ENCODE peak calls at places on chromosome 11, in four cellular contexts. U is NCI-H460, K is iPS DF 19.7, O is psoas muscle. Z is an unnamed sample.

GRCh38 chr11:17798716-17799115 is 64.1 kb downstream of the KCNC1 start:
- DNase-seq in U (no peak), K (no peak), O (no peak), Z (no peak)

GRCh38 chr11:75347781-75348613 is 3.5 kb downstream of the ARRB1 start:
- DNase-seq in U (no peak), K (no peak), O (no peak), Z (peak)

GRCh38 chr11:116427903-116428637 is 344.7 kb downstream of the BUD13 start:
- DNase-seq in U (no peak), K (no peak), O (no peak), Z (no peak)

GRCh38 chr11:65780770-65781151 is at the start of gene AP5B1:
- DNase-seq in U (peak), K (no peak), O (peak), Z (peak)

GRCh38 chr11:73597340-73597955 is 464 bp downstream of the FAM168A start:
- DNase-seq in U (no peak), K (no peak), O (no peak), Z (no peak)

GRCh38 chr11:8329961-8330361 is 66.3 kb upstream of the LMO1 start:
- DNase-seq in U (no peak), K (no peak), O (no peak), Z (no peak)

GRCh38 chr11:117730256-117730800 is 66.7 kb downstream of the DSCAML1 start:
- DNase-seq in U (no peak), K (no peak), O (no peak), Z (no peak)

GRCh38 chr11:121810291-121810690 is 305.7 kb downstream of the BLID start:
- DNase-seq in U (no peak), K (no peak), O (no peak), Z (peak)

GRCh38 chr11:116457336-116458007 is 315.3 kb downstream of the BUD13 start:
- DNase-seq in U (no peak), K (no peak), O (no peak), Z (no peak)

GRCh38 chr11:11252403-11252802 is 100.6 kb downstream of the CSNK2A3 start:
- DNase-seq in U (no peak), K (no peak), O (no peak), Z (no peak)

GRCh38 chr11:93652161-93652597 is 9.3 kb upstream of the CEP295 start:
- DNase-seq in U (no peak), K (no peak), O (no peak), Z (peak)

GRCh38 chr11:8019671-8020597 is 32.8 kb downstream of the EIF3F start:
- DNase-seq in U (no peak), K (no peak), O (peak), Z (peak)

GRCh38 chr11:42013656-42014201 is 554.3 kb upstream of the LRRC4C start:
- DNase-seq in U (no peak), K (no peak), O (no peak), Z (no peak)

GRCh38 chr11:75873417-75874148 is 58.6 kb downstream of the UVRAG start:
- DNase-seq in U (no peak), K (no peak), O (no peak), Z (no peak)

GRCh38 chr11:62545437-62546243 is 966 bp downstream of the AHNAK start:
- DNase-seq in U (peak), K (no peak), O (peak), Z (peak)

GRCh38 chr11:44338721-44339529 is 29.0 kb upstream of the ALX4 start:
- DNase-seq in U (no peak), K (no peak), O (no peak), Z (no peak)

GRCh38 chr11:75891947-75892739 is 77.1 kb downstream of the UVRAG start:
- DNase-seq in U (no peak), K (no peak), O (no peak), Z (no peak)

GRCh38 chr11:134449713-134450112 is 37.7 kb upstream of the B3GAT1 start:
- DNase-seq in U (no peak), K (peak), O (no peak), Z (no peak)

GRCh38 chr11:87036756-87037449 is 831 bp upstream of the TMEM135 start:
- DNase-seq in U (no peak), K (no peak), O (no peak), Z (no peak)

GRCh38 chr11:116300252-116300651 is 472.5 kb downstream of the BUD13 start:
- DNase-seq in U (no peak), K (no peak), O (no peak), Z (no peak)

GRCh38 chr11:129855086-129855485 is 39.4 kb downstream of the TMEM45B start:
- DNase-seq in U (no peak), K (no peak), O (no peak), Z (no peak)

GRCh38 chr11:2295971-2296912 is 5.5 kb downstream of the C11orf21 start:
- DNase-seq in U (no peak), K (no peak), O (no peak), Z (no peak)

GRCh38 chr11:44374001-44374400 is 64.1 kb upstream of the ALX4 start:
- DNase-seq in U (no peak), K (no peak), O (no peak), Z (no peak)

GRCh38 chr11:128026596-128026995 is 560.8 kb downstream of the ETS1 start:
- DNase-seq in U (no peak), K (no peak), O (peak), Z (peak)

GRCh38 chr11:95867105-95867504 is 56.8 kb downstream of the MTMR2 start:
- DNase-seq in U (no peak), K (no peak), O (no peak), Z (no peak)

GRCh38 chr11:57514538-57515331 is 767 bp downstream of the SLC43A1 start:
- DNase-seq in U (no peak), K (no peak), O (peak), Z (peak)

GRCh38 chr11:77126861-77127673 is 979 bp upstream of the MYO7A start:
- DNase-seq in U (peak), K (no peak), O (peak), Z (peak)

GRCh38 chr11:70500076-70500847 is 101.9 kb downstream of the CTTN start:
- DNase-seq in U (no peak), K (no peak), O (no peak), Z (no peak)

GRCh38 chr11:69444381-69445130 is 36.9 kb upstream of the LINC01488 start:
- DNase-seq in U (peak), K (no peak), O (peak), Z (peak)

GRCh38 chr11:12089473-12089872 is 20.9 kb upstream of the MICAL2 start:
- DNase-seq in U (no peak), K (no peak), O (no peak), Z (peak)

GRCh38 chr11:65355013-65355775 is 643 bp downstream of the TIGD3 start:
- DNase-seq in U (no peak), K (no peak), O (no peak), Z (no peak)

Z was measured in IMR-90.